ENCODE peak calls at places on chromosomes 1 and 21, in ten cellular contexts. One of them, this sample, is unnamed. For H3K36me3 and H3K4me1, the result is how much of the 10 kb centered on the place peaks cover.

GRCh38 chr1:238438296-238439275 is 547.9 kb upstream of the ZP4 start:
- DNase-seq in mesenchymal stem cell: no peak
- DNase-seq in lower lobe of right lung: no peak
- DNase-seq in pancreas: no peak
- DNase-seq in OCI-LY7: no peak
- DNase-seq in effector memory CD4-positive, alpha-beta T cell: no peak
- DNase-seq in esophagus squamous epithelium: no peak
- DNase-seq in hepatocyte: no peak
- DNase-seq in GM23338: no peak
- DNase-seq in left ventricle myocardium inferior: no peak
- DNase-seq in this sample: no peak

GRCh38 chr1:20370628-20371200 is 80.0 kb downstream of the VWA5B1 start:
- DNase-seq in pancreas: no peak
- DNase-seq in OCI-LY7: no peak
- DNase-seq in lower lobe of right lung: no peak
- DNase-seq in hepatocyte: no peak
- DNase-seq in left ventricle myocardium inferior: no peak
- DNase-seq in mesenchymal stem cell: no peak
- DNase-seq in effector memory CD4-positive, alpha-beta T cell: no peak
- DNase-seq in esophagus squamous epithelium: no peak
- DNase-seq in GM23338: no peak
- DNase-seq in this sample: peak

GRCh38 chr1:167722152-167722869 is 529 bp downstream of the MPZL1 start:
- DNase-seq in hepatocyte: peak
- DNase-seq in mesenchymal stem cell: peak
- DNase-seq in esophagus squamous epithelium: no peak
- DNase-seq in GM23338: peak
- DNase-seq in OCI-LY7: peak
- DNase-seq in left ventricle myocardium inferior: no peak
- DNase-seq in lower lobe of right lung: no peak
- DNase-seq in effector memory CD4-positive, alpha-beta T cell: peak
- DNase-seq in pancreas: peak
- DNase-seq in this sample: peak

GRCh38 chr1:203075249-203076030 is 10.4 kb downstream of the MYOG start:
- DNase-seq in lower lobe of right lung: no peak
- DNase-seq in GM23338: peak
- DNase-seq in hepatocyte: no peak
- DNase-seq in OCI-LY7: no peak
- DNase-seq in esophagus squamous epithelium: no peak
- DNase-seq in pancreas: no peak
- DNase-seq in left ventricle myocardium inferior: no peak
- DNase-seq in effector memory CD4-positive, alpha-beta T cell: no peak
- DNase-seq in mesenchymal stem cell: no peak
- DNase-seq in this sample: no peak

GRCh38 chr1:228313536-228314277 is 92.9 kb downstream of the TRIM11 start:
- DNase-seq in esophagus squamous epithelium: no peak
- DNase-seq in effector memory CD4-positive, alpha-beta T cell: no peak
- DNase-seq in OCI-LY7: no peak
- DNase-seq in left ventricle myocardium inferior: no peak
- DNase-seq in hepatocyte: no peak
- DNase-seq in GM23338: no peak
- DNase-seq in mesenchymal stem cell: no peak
- DNase-seq in pancreas: no peak
- DNase-seq in lower lobe of right lung: peak
- DNase-seq in this sample: no peak

GRCh38 chr1:116682641-116683221 is 15.2 kb upstream of the IGSF3 start:
- DNase-seq in left ventricle myocardium inferior: no peak
- DNase-seq in OCI-LY7: no peak
- DNase-seq in hepatocyte: no peak
- DNase-seq in effector memory CD4-positive, alpha-beta T cell: no peak
- DNase-seq in GM23338: no peak
- DNase-seq in mesenchymal stem cell: no peak
- DNase-seq in pancreas: no peak
- DNase-seq in esophagus squamous epithelium: no peak
- DNase-seq in lower lobe of right lung: no peak
- DNase-seq in this sample: no peak

GRCh38 chr1:25771246-25772114 is 28.5 kb upstream of the SELENON start:
- DNase-seq in hepatocyte: peak
- DNase-seq in GM23338: peak
- DNase-seq in lower lobe of right lung: peak
- DNase-seq in left ventricle myocardium inferior: peak
- DNase-seq in effector memory CD4-positive, alpha-beta T cell: no peak
- DNase-seq in mesenchymal stem cell: peak
- DNase-seq in pancreas: peak
- DNase-seq in OCI-LY7: peak
- DNase-seq in esophagus squamous epithelium: no peak
- DNase-seq in this sample: no peak

GRCh38 chr1:110875216-110875731 is 2.3 kb downstream of the CD53 start:
- DNase-seq in hepatocyte: no peak
- DNase-seq in pancreas: no peak
- DNase-seq in mesenchymal stem cell: no peak
- DNase-seq in effector memory CD4-positive, alpha-beta T cell: peak
- DNase-seq in left ventricle myocardium inferior: no peak
- DNase-seq in GM23338: no peak
- DNase-seq in lower lobe of right lung: no peak
- DNase-seq in esophagus squamous epithelium: no peak
- DNase-seq in OCI-LY7: peak
- DNase-seq in this sample: no peak

GRCh38 chr1:168243200-168243599 is 17.4 kb downstream of the SFT2D2 start:
- DNase-seq in left ventricle myocardium inferior: no peak
- DNase-seq in esophagus squamous epithelium: no peak
- DNase-seq in mesenchymal stem cell: no peak
- DNase-seq in OCI-LY7: no peak
- DNase-seq in pancreas: peak
- DNase-seq in GM23338: no peak
- DNase-seq in lower lobe of right lung: no peak
- DNase-seq in effector memory CD4-positive, alpha-beta T cell: no peak
- DNase-seq in hepatocyte: no peak
- DNase-seq in this sample: no peak

DNA sequence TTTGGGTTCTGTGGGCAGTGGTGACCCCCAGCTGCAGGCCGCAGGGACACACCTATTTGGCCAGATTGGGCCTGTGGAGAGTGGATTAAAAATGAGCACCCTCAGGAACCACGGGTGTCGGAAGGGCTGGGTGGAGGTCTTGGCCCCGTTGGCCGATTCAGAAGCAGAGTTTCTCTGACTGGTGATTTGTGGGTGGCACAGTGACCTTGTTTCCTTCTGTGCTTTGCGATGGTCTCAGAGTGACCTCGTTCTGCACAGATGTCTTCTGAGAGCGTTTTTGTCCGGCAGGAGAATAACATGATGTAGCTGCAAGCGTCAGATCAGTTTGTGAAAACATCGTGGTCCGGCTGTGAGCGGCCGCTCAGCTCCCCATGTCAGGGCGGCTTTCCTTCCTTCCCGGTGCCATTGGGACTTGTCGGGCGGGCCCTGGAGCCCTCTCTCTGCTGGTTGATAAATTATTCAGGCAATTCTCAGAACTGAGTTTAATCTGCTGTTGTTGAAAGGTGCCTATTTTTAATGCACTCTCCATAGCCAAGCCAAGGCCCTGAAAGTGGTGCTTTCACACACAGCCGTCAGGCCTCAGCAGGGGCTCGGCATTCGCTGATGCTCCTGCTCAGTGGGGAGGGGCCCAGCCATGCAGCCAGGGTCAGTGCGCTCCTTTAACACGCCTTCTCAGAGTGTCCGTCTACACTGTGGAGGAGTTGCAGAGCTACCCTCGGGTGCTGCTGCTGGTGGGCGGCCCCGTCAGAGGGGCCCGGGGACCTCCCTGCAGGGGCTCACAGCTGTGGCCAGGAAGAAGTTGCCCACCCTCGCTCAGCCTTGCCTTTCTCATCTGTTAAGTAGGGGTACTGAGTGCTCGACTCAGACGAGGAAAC is 26.8 kb downstream of the TRPM2 start:
- DNase-seq in effector memory CD4-positive, alpha-beta T cell: no peak
- DNase-seq in left ventricle myocardium inferior: no peak
- DNase-seq in pancreas: no peak
- DNase-seq in lower lobe of right lung: no peak
- DNase-seq in esophagus squamous epithelium: no peak
- DNase-seq in hepatocyte: no peak
- DNase-seq in OCI-LY7: no peak
- DNase-seq in GM23338: peak
- DNase-seq in mesenchymal stem cell: no peak
- DNase-seq in this sample: no peak
- H3K36me3 ChIP-seq in effector memory CD4-positive, alpha-beta T cell: under half
- H3K36me3 ChIP-seq in left ventricle myocardium inferior: under half
- H3K36me3 ChIP-seq in pancreas: under half
- H3K36me3 ChIP-seq in lower lobe of right lung: under half
- H3K36me3 ChIP-seq in esophagus squamous epithelium: under half
- H3K36me3 ChIP-seq in hepatocyte: under half
- H3K36me3 ChIP-seq in OCI-LY7: under half
- H3K36me3 ChIP-seq in GM23338: under half
- H3K36me3 ChIP-seq in mesenchymal stem cell: under half
- H3K36me3 ChIP-seq in this sample: under half

GRCh38 chr1:89723863-89724262 is 90.9 kb downstream of the LRRC8C start:
- DNase-seq in pancreas: no peak
- DNase-seq in mesenchymal stem cell: no peak
- DNase-seq in esophagus squamous epithelium: no peak
- DNase-seq in hepatocyte: no peak
- DNase-seq in lower lobe of right lung: no peak
- DNase-seq in OCI-LY7: no peak
- DNase-seq in left ventricle myocardium inferior: peak
- DNase-seq in effector memory CD4-positive, alpha-beta T cell: no peak
- DNase-seq in GM23338: no peak
- DNase-seq in this sample: no peak
- H3K4me1 ChIP-seq in pancreas: under half
- H3K4me1 ChIP-seq in mesenchymal stem cell: under half
- H3K4me1 ChIP-seq in esophagus squamous epithelium: under half
- H3K4me1 ChIP-seq in hepatocyte: under half
- H3K4me1 ChIP-seq in lower lobe of right lung: half or more
- H3K4me1 ChIP-seq in OCI-LY7: under half
- H3K4me1 ChIP-seq in left ventricle myocardium inferior: half or more
- H3K4me1 ChIP-seq in effector memory CD4-positive, alpha-beta T cell: under half
- H3K4me1 ChIP-seq in GM23338: under half
- H3K4me1 ChIP-seq in this sample: under half

DNA sequence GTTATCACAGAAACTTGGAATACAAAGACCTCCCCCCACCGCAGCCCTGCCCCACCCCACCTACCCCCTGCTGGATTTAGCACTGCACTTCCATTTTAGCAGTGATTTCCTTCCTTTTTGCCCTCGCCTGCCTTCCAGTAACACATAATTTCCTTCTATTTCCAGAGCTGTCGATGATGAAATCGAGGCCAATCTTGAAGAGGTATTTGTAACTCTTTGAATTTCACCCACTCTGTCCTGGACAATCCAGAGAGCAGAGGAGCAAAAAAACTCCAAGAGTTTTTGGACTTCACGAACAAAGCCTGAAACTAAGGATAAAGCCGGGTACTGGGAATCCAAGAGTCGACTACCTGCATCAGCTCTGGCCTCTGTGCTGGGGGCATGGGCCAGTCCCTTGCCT is 49.1 kb downstream of the CAPN2 start:
- DNase-seq in esophagus squamous epithelium: no peak
- DNase-seq in lower lobe of right lung: no peak
- DNase-seq in effector memory CD4-positive, alpha-beta T cell: no peak
- DNase-seq in OCI-LY7: no peak
- DNase-seq in pancreas: no peak
- DNase-seq in hepatocyte: no peak
- DNase-seq in left ventricle myocardium inferior: no peak
- DNase-seq in mesenchymal stem cell: no peak
- DNase-seq in GM23338: no peak
- DNase-seq in this sample: peak
- H3K36me3 ChIP-seq in esophagus squamous epithelium: under half
- H3K36me3 ChIP-seq in lower lobe of right lung: half or more
- H3K36me3 ChIP-seq in effector memory CD4-positive, alpha-beta T cell: half or more
- H3K36me3 ChIP-seq in OCI-LY7: under half
- H3K36me3 ChIP-seq in pancreas: half or more
- H3K36me3 ChIP-seq in hepatocyte: under half
- H3K36me3 ChIP-seq in left ventricle myocardium inferior: half or more
- H3K36me3 ChIP-seq in mesenchymal stem cell: half or more
- H3K36me3 ChIP-seq in GM23338: under half
- H3K36me3 ChIP-seq in this sample: half or more

GRCh38 chr1:237105826-237106225 is 63.8 kb downstream of the RYR2 start:
- DNase-seq in esophagus squamous epithelium: no peak
- DNase-seq in pancreas: no peak
- DNase-seq in lower lobe of right lung: no peak
- DNase-seq in hepatocyte: no peak
- DNase-seq in GM23338: no peak
- DNase-seq in left ventricle myocardium inferior: no peak
- DNase-seq in mesenchymal stem cell: no peak
- DNase-seq in OCI-LY7: no peak
- DNase-seq in effector memory CD4-positive, alpha-beta T cell: no peak
- DNase-seq in this sample: no peak

GRCh38 chr1:237111807-237112206 is 69.8 kb downstream of the RYR2 start:
- DNase-seq in left ventricle myocardium inferior: no peak
- DNase-seq in pancreas: no peak
- DNase-seq in mesenchymal stem cell: no peak
- DNase-seq in OCI-LY7: no peak
- DNase-seq in hepatocyte: no peak
- DNase-seq in effector memory CD4-positive, alpha-beta T cell: no peak
- DNase-seq in GM23338: no peak
- DNase-seq in lower lobe of right lung: no peak
- DNase-seq in esophagus squamous epithelium: no peak
- DNase-seq in this sample: no peak

GRCh38 chr1:237112663-237113062 is 70.7 kb downstream of the RYR2 start:
- DNase-seq in effector memory CD4-positive, alpha-beta T cell: no peak
- DNase-seq in hepatocyte: no peak
- DNase-seq in OCI-LY7: no peak
- DNase-seq in mesenchymal stem cell: no peak
- DNase-seq in esophagus squamous epithelium: no peak
- DNase-seq in left ventricle myocardium inferior: no peak
- DNase-seq in GM23338: no peak
- DNase-seq in pancreas: no peak
- DNase-seq in lower lobe of right lung: no peak
- DNase-seq in this sample: no peak

GRCh38 chr1:237104096-237104495 is 62.1 kb downstream of the RYR2 start:
- DNase-seq in effector memory CD4-positive, alpha-beta T cell: no peak
- DNase-seq in pancreas: no peak
- DNase-seq in hepatocyte: no peak
- DNase-seq in left ventricle myocardium inferior: no peak
- DNase-seq in GM23338: no peak
- DNase-seq in esophagus squamous epithelium: no peak
- DNase-seq in lower lobe of right lung: no peak
- DNase-seq in mesenchymal stem cell: no peak
- DNase-seq in OCI-LY7: no peak
- DNase-seq in this sample: no peak

DNA sequence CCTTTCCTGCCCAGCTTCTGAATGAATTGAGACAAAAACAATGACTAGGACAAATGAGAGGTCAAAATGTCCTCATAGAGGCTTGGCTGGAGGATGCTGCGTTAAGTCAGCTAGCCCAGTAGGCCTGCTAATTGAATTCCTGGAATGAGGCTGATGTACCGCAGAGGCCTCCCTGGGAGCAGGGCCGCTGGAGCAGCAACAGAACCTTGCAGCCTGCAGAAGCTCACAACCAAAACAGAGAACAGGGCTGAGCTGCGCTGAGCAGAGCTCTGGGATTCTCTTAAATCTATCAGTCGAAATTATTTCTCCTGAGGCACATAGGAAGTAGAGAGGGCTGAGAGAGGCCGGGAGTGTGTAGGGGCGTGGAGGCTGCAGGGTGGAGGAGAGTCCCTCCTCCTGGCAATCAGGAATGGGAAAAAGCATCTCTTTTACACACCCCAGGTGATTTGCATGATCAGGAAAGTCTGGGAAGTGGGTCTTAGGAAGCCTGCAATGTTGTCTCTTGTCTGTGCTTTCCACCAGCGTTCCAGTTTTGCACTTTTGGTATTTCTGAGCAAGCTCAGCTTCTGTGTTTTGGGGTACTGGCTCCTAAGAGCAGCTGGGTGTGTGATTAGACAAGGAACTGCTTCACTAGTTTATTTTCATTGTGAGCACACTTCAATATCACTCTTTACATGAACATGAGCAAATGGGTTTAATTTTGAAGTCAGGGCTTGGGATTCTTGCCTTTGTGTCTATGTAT is 66.5 kb downstream of the RYR2 start:
- DNase-seq in lower lobe of right lung: no peak
- DNase-seq in GM23338: no peak
- DNase-seq in OCI-LY7: no peak
- DNase-seq in effector memory CD4-positive, alpha-beta T cell: no peak
- DNase-seq in hepatocyte: no peak
- DNase-seq in pancreas: no peak
- DNase-seq in left ventricle myocardium inferior: no peak
- DNase-seq in mesenchymal stem cell: no peak
- DNase-seq in esophagus squamous epithelium: no peak
- DNase-seq in this sample: no peak
- H3K4me1 ChIP-seq in lower lobe of right lung: under half
- H3K4me1 ChIP-seq in GM23338: under half
- H3K4me1 ChIP-seq in OCI-LY7: under half
- H3K4me1 ChIP-seq in effector memory CD4-positive, alpha-beta T cell: under half
- H3K4me1 ChIP-seq in hepatocyte: under half
- H3K4me1 ChIP-seq in pancreas: under half
- H3K4me1 ChIP-seq in left ventricle myocardium inferior: half or more
- H3K4me1 ChIP-seq in mesenchymal stem cell: under half
- H3K4me1 ChIP-seq in esophagus squamous epithelium: under half
- H3K4me1 ChIP-seq in this sample: under half

This sample was measured in adipocyte.